ENCODE peak calls at places on chromosome 15, in six cellular contexts. X, U, D, Y, P and B are unnamed samples.

GRCh38 chr15:78149805-78150751 is 916 bp downstream of the IDH3A start:
- DNase-seq in D (no peak), X (no peak), P (no peak), Y (no peak), U (peak; percentile 32), B (peak; percentile 18)

GRCh38 chr15:32700501-32701150 is 17.2 kb upstream of the GREM1 start:
- DNase-seq in Y (no peak), U (no peak), X (no peak), D (no peak), P (no peak), B (no peak)

GRCh38 chr15:90465930-90466567 is 63.7 kb upstream of the CRTC3 start:
- DNase-seq in P (peak; percentile 37), Y (peak; percentile 65), D (no peak), U (peak; percentile 43), X (no peak), B (no peak)

GRCh38 chr15:33086500-33087141 is 107.9 kb downstream of the FMN1 start:
- DNase-seq in D (no peak), X (no peak), P (peak; percentile 81), Y (peak; percentile 60), U (peak; percentile 58), B (peak; percentile 59)

GRCh38 chr15:73727330-73728018 is 25.7 kb downstream of the INSYN1 start:
- DNase-seq in U (peak; percentile 46), Y (peak; percentile 89), D (no peak), X (no peak), P (peak; percentile 92), B (peak; percentile 65)

GRCh38 chr15:72503147-72503546 is 29.0 kb downstream of the ARIH1 start:
- DNase-seq in Y (no peak), X (no peak), P (no peak), U (no peak), D (no peak), B (no peak)

GRCh38 chr15:85825118-85825517 is 30.4 kb upstream of the KLHL25 start:
- DNase-seq in D (no peak), X (no peak), P (no peak), U (no peak), Y (no peak), B (peak; percentile 69)

GRCh38 chr15:52370010-52370409 is 74.4 kb upstream of the MYO5C start:
- DNase-seq in P (peak; percentile 61), D (no peak), U (peak; percentile 31), X (no peak), Y (peak; percentile 8), B (no peak)

GRCh38 chr15:83282859-83283812 is 1.3 kb downstream of the BNC1 start:
- DNase-seq in P (peak; percentile 79), X (peak; percentile 57), U (peak; percentile 42), D (no peak), Y (peak; percentile 53), B (peak; percentile 68)

GRCh38 chr15:74564182-74564581 is 23.2 kb downstream of the ARID3B start:
- DNase-seq in Y (no peak), X (no peak), P (no peak), U (no peak), D (no peak), B (no peak)

GRCh38 chr15:75307778-75308390 is 25.2 kb downstream of the GOLGA6D start:
- DNase-seq in P (peak; percentile 41), Y (no peak), X (no peak), D (no peak), U (peak; percentile 57), B (peak; percentile 57)

GRCh38 chr15:38534691-38535090 is 29.9 kb downstream of the RASGRP1 start:
- DNase-seq in X (no peak), D (no peak), Y (no peak), P (no peak), U (no peak), B (no peak)

GRCh38 chr15:59524331-59524731 is 86.3 kb downstream of the FAM81A start:
- DNase-seq in Y (no peak), U (no peak), D (no peak), P (no peak), X (no peak), B (no peak)

GRCh38 chr15:59521443-59521842 is 83.5 kb downstream of the FAM81A start:
- DNase-seq in U (no peak), X (no peak), Y (no peak), P (no peak), D (no peak), B (no peak)

GRCh38 chr15:59519329-59519728 is 81.3 kb downstream of the FAM81A start:
- DNase-seq in Y (no peak), X (no peak), P (no peak), D (no peak), U (no peak), B (no peak)

GRCh38 chr15:59523702-59524101 is 85.7 kb downstream of the FAM81A start:
- DNase-seq in D (no peak), P (no peak), X (no peak), U (no peak), Y (no peak), B (no peak)

GRCh38 chr15:59522988-59523461 is 85.0 kb downstream of the FAM81A start:
- DNase-seq in X (no peak), P (no peak), U (no peak), Y (no peak), D (peak; percentile 71), B (no peak)
- H3K36me3 ChIP-seq in X (no peaks in the 10 kb centered on the region), P (no peaks in the 10 kb centered on the region), U (no peaks in the 10 kb centered on the region), Y (no peaks in the 10 kb centered on the region), D (no peaks in the 10 kb centered on the region), B (no peaks in the 10 kb centered on the region)

GRCh38 chr15:99472416-99473145 is 93.2 kb upstream of the MEF2A start:
- DNase-seq in U (no peak), P (no peak), D (no peak), X (no peak), Y (no peak), B (peak; percentile 44)

GRCh38 chr15:99475754-99476412 is 89.9 kb upstream of the MEF2A start:
- DNase-seq in U (no peak), Y (no peak), P (no peak), X (no peak), D (no peak), B (no peak)

GRCh38 chr15:99476413-99477222 is 89.2 kb upstream of the MEF2A start:
- DNase-seq in X (peak; percentile 87), Y (peak; percentile 99), U (peak; percentile 98), D (no peak), P (peak; percentile 99), B (no peak)

GRCh38 chr15:99474041-99474906 is 91.5 kb upstream of the MEF2A start:
- DNase-seq in U (no peak), D (no peak), X (peak; percentile 86), Y (no peak), P (no peak), B (no peak)

DNA sequence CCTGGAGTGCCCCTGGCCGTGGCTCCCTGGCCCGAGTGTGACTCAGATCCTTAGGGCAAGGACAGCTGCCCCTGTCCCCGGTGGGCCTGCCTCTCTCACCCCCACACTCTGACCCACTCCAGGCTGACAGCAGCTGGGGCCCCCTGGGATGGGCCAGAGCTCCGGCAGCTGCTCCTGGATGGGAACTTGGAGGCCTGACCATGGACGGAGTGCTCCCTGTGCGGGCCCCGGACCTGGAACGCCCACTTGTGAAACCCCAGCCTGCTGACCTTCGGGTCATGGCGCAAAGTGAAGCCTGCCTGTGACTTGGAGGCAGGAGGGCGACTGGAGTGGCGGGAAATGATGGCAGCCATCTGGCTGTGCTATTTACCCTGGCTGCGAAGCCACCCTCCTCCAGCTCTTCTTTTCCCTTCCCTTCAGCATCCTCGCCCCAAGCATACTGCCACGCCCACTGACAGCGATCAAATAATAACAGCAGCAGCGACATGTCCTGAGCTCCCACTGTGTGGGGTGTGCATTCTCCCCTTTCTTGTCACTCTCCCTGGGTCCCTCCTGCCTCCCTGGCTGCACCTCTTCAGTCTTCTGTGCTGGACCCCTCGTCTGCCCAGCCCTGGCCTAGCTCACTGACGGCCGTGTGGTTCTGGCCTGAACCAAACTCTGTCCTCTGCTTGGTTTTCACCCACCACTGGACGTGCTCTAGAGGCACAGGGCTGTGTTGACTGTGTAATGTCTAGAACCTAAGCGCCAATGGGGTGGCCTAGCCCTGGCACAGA is 90.6 kb upstream of the MEF2A start:
- DNase-seq in Y (no peak), X (peak; percentile 85), U (no peak), D (no peak), P (no peak), B (no peak)
- H3K4me1 ChIP-seq in Y (peaks cover 26% of the 10 kb centered on the region), X (peaks cover 37% of the 10 kb centered on the region), U (peaks cover 25% of the 10 kb centered on the region), D (peaks cover 15% of the 10 kb centered on the region), P (peaks cover 15% of the 10 kb centered on the region), B (peaks cover 30% of the 10 kb centered on the region)

GRCh38 chr15:95715919-95716318 is 614.6 kb upstream of the NR2F2 start:
- DNase-seq in U (no peak), D (no peak), P (no peak), Y (peak; percentile 13), X (no peak), B (peak; percentile 48)
- H3K9me3 ChIP-seq in U (no peaks in the 10 kb centered on the region), D (no peaks in the 10 kb centered on the region), P (no peaks in the 10 kb centered on the region), Y (no peaks in the 10 kb centered on the region), X (no peaks in the 10 kb centered on the region), B (no peaks in the 10 kb centered on the region)

DNA sequence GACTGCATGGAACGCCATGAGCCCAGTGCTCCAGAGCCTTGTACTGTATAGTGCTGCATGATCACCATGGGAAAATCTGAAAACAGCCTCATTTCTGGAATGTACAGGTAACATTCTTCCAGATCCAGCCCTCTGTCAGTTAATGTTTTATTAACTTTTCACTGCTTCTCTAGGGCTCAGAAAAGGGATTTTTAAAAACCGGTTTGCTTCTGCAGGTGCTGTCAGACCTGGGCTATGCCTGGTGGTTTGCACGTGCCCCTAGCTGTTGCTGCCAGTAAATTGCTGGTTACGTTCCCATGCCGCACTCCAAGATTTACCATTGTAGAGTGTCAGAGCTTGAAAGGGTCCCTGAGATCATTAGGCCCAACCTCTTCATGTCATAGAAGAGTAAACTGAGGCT is 9.0 kb downstream of the SNAPC5 start:
- DNase-seq in Y (no peak), D (no peak), X (no peak), P (no peak), U (no peak), B (no peak)
- H3K36me3 ChIP-seq in Y (peaks cover 52% of the 10 kb centered on the region), D (peaks cover 34% of the 10 kb centered on the region), X (peaks cover 85% of the 10 kb centered on the region), P (peaks cover 37% of the 10 kb centered on the region), U (peaks cover 43% of the 10 kb centered on the region), B (peaks cover 39% of the 10 kb centered on the region)

DNA sequence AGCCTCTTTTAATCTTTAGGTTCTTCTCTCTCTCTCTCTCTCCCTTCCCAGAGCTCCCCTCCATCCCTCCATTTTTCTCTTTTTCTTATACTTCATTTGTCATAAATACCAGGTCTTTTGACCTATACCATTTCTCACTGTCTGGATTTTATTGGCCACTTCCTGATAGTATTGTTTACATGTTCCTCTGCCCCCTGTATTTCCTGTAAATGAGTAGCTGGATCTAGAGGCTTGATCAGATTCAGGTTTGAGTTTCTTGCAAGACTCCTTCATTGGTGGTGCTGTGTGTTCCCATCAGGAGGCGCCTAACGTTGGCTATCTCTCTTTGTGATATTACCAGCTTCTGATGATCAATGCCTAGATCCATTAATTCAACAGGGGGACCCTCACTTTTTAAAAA is 42.2 kb downstream of the DAPK2 start:
- DNase-seq in X (no peak), U (no peak), P (no peak), D (no peak), Y (no peak), B (no peak)
- H3K4me1 ChIP-seq in X (peaks cover 49% of the 10 kb centered on the region), U (peaks cover 34% of the 10 kb centered on the region), P (peaks cover 24% of the 10 kb centered on the region), D (peaks cover 16% of the 10 kb centered on the region), Y (peaks cover under 1% of the 10 kb centered on the region), B (no peaks in the 10 kb centered on the region)

GRCh38 chr15:25054943-25055342 is 100.2 kb downstream of the SNRPN start:
- DNase-seq in X (no peak), Y (no peak), U (no peak), D (peak; percentile 21), P (no peak), B (no peak)
- H3K9me3 ChIP-seq in X (peaks cover 90% of the 10 kb centered on the region), Y (peaks cover 100% of the 10 kb centered on the region), U (peaks cover 98% of the 10 kb centered on the region), D (peaks cover 93% of the 10 kb centered on the region), P (no peaks in the 10 kb centered on the region), B (peaks cover 16% of the 10 kb centered on the region)